ENCODE peak calls at places on chromosomes 1 and 21, in seven cellular contexts. X, P, E, C, K, T and D are unnamed samples. For H3K36me3, the result is how much of the 10 kb centered on the place peaks cover.

GRCh38 chr21:44867464-44867863 is 6.0 kb downstream of the PTTG1IP start:
- DNase-seq in X (no peak), T (no peak), E (peak), K (no peak), C (no peak), P (no peak), D (peak)

GRCh38 chr1:34419662-34420061 is 243.0 kb downstream of the C1orf94 start:
- DNase-seq in P (no peak), C (no peak), E (no peak), X (no peak), K (peak), T (no peak), D (no peak)

GRCh38 chr1:5842700-5843099 is 149.5 kb downstream of the NPHP4 start:
- DNase-seq in P (no peak), T (no peak), X (no peak), E (no peak), C (no peak), K (no peak), D (no peak)

GRCh38 chr1:186950547-186950946 is 121.8 kb downstream of the PLA2G4A start:
- DNase-seq in C (no peak), P (no peak), K (no peak), T (no peak), E (no peak), X (no peak), D (no peak)

GRCh38 chr1:167718926-167719691 is 2.7 kb upstream of the MPZL1 start:
- DNase-seq in C (no peak), T (no peak), X (no peak), P (no peak), E (no peak), K (no peak), D (no peak)

GRCh38 chr1:234214129-234214910 is 158.9 kb upstream of the COA6 start:
- DNase-seq in K (no peak), C (no peak), P (no peak), E (peak), T (no peak), X (no peak), D (no peak)

GRCh38 chr1:159765806-159766205 is 15.0 kb upstream of the DUSP23 start:
- DNase-seq in P (no peak), C (no peak), K (no peak), X (no peak), E (peak), T (no peak), D (no peak)

GRCh38 chr1:55741516-55741915 is 526.4 kb upstream of the USP24 start:
- DNase-seq in P (no peak), E (no peak), K (no peak), X (no peak), C (no peak), T (no peak), D (no peak)

GRCh38 chr1:42172394-42173133 is 8.0 kb upstream of the GUCA2A start:
- DNase-seq in X (peak), C (no peak), P (peak), K (no peak), E (peak), T (no peak), D (peak)

GRCh38 chr21:40618216-40618615 is 228.7 kb downstream of the DSCAM start:
- DNase-seq in T (no peak), X (no peak), E (no peak), C (no peak), P (no peak), K (no peak), D (no peak)

GRCh38 chr1:183622884-183623785 is 12.4 kb downstream of the ARPC5 start:
- DNase-seq in T (peak), X (peak), C (peak), K (no peak), E (no peak), P (peak), D (no peak)

GRCh38 chr1:111236806-111237205 is 9.3 kb downstream of the CHI3L2 start:
- DNase-seq in E (no peak), C (no peak), P (no peak), T (no peak), K (no peak), X (no peak), D (no peak)

GRCh38 chr1:160432371-160432786 is 32.0 kb downstream of the VANGL2 start:
- DNase-seq in E (no peak), C (no peak), X (no peak), T (no peak), P (no peak), K (no peak), D (no peak)

GRCh38 chr1:100404816-100405215 is 52.5 kb downstream of the CDC14A start:
- DNase-seq in K (no peak), P (no peak), E (no peak), X (no peak), T (no peak), C (no peak), D (no peak)

GRCh38 chr1:156476501-156477298 is 23.9 kb downstream of the MEF2D start:
- DNase-seq in P (peak), C (no peak), X (peak), T (peak), E (no peak), K (no peak), D (no peak)

GRCh38 chr1:156475568-156476500 is 24.7 kb downstream of the MEF2D start:
- DNase-seq in C (peak), X (peak), P (peak), K (no peak), E (no peak), T (peak), D (peak)

GRCh38 chr1:156478250-156478627 is 22.3 kb downstream of the MEF2D start:
- DNase-seq in X (no peak), K (no peak), P (no peak), E (no peak), T (no peak), C (no peak), D (no peak)

GRCh38 chr1:156479093-156480014 is 21.2 kb downstream of the MEF2D start:
- DNase-seq in T (no peak), E (no peak), K (no peak), X (no peak), P (no peak), C (no peak), D (no peak)

GRCh38 chr1:156477526-156478249 is 22.9 kb downstream of the MEF2D start:
- DNase-seq in C (no peak), E (no peak), X (no peak), P (no peak), T (no peak), K (no peak), D (no peak)
- TF ChIP-seq POLR2A in C (no peak), E (no peak), X (no peak), P (no peak), T (no peak), K (no peak), D (no peak)

GRCh38 chr1:21308330-21308729 is 18.1 kb upstream of the ECE1 start:
- DNase-seq in K (no peak), T (peak), P (no peak), C (no peak), X (peak), E (no peak), D (no peak)
- TF ChIP-seq CTCF in K (no peak), T (no peak), P (no peak), C (no peak), X (no peak), E (no peak), D (no peak)

DNA sequence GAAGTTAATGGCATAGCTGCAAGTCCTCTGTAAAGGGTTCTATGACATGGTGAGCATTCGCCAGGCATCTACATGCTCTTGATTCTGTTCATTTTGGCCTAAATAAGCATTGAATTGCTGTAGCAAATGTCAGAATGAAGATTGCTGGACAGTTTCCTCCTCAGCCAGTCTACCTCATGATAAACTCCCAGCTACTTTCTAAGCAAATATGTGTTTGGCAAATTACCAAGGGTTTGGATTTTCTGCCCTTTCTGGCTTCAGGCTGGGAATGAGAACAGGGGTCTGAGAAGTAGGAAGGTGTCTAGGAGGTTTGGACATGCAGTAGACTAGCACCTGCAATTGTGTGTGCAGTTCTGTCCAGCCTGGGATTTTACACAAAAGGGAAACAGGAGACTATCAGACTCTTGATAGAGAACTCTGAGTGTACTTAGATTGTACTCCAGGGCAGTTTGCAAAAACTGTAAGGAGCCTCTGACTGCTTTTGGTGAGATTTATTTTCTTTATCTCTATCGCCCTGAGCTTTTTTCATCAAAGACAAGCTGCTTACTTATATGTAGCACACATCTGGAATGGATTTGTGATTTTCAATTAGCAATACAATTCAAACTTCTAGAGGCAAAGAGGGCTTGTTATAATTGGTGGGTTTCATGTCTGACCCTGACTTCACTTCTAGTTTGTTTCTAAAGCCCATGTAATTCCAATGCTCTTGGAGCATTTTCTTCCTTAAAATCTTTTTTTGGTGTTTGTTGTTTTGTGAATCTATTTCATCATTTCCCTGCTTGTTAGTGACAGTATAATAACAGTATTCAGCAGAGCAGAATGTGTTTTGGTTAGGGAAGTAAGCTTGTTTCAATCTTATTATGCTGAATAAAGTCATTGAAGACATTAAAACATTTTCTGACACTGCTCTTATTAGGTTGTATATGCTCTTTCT is 150.8 kb downstream of the VPS13D start:
- DNase-seq in C (no peak), P (peak), K (no peak), E (no peak), T (no peak), X (no peak), D (no peak)
- H3K36me3 ChIP-seq in C (half or more), P (under half), K (under half), E (under half), T (under half), X (under half), D (under half)

GRCh38 chr1:203176744-203177460 is 1.3 kb upstream of the MYBPH start:
- DNase-seq in K (no peak), E (no peak), P (no peak), T (no peak), X (no peak), C (no peak), D (no peak)

GRCh38 chr1:203178083-203178482 is 2.5 kb upstream of the MYBPH start:
- DNase-seq in E (no peak), K (no peak), X (no peak), C (no peak), T (no peak), P (peak), D (no peak)

GRCh38 chr1:203176273-203176672 is 647 bp upstream of the MYBPH start:
- DNase-seq in X (no peak), T (no peak), K (no peak), E (no peak), P (no peak), C (no peak), D (peak)

GRCh38 chr1:203178821-203179220 is 3.2 kb upstream of the MYBPH start:
- DNase-seq in P (no peak), E (no peak), T (no peak), K (no peak), C (no peak), X (no peak), D (no peak)

GRCh38 chr1:203177471-203178039 is 1.9 kb upstream of the MYBPH start:
- DNase-seq in X (no peak), C (no peak), K (no peak), P (no peak), E (no peak), T (no peak), D (no peak)
- TF ChIP-seq POLR2A in X (no peak), C (no peak), K (no peak), P (no peak), E (no peak), T (no peak), D (no peak)

DNA sequence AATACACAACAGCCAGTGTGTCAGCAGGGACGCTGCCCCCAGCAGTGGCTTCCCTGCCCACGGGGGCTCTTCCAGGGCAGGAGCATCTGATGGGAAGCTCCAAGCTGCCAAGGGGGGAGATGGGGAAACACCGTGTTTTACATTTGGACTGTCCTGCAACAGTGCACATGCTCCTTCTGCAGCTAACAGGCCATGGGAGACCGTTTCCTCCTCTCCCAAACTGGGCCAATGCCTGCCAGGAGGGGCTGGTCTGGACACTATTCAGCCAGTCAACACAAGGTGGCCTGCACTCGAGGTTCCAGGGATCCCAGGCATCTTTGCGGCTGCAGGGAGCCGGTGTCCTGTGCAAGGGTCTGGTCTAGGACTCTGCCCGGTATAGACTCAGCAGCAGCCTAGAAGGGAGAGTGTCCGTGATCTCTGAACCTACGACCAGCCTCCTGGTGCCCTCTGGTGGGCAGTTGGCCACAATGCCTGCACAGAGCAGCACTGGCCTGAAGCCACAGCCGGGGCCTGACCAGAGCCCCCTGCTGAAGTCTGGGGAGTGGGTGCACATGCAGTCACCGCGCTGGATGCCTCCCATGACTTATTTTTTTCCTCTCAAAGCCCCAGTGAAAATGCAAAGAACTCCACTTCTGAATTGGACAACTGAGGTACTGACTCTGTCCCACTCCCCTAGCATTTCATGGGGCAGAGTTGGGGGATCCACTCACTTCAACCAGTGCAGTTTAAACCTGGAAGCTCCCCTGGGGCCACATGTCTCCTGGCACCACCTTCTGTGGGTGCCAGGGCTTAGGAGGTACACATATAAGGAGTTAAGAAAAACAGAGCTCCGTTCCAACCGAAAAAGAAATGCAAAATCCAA is 33.3 kb downstream of the RCC2 start:
- DNase-seq in P (peak), K (peak), C (peak), X (peak), T (peak), E (peak), D (peak)
- TF ChIP-seq CTCF in P (peak), K (peak), C (peak), X (peak), T (peak), E (peak), D (peak)